ENCODE peak calls at places on chromosomes 3 and 15, in four cellular contexts. W is esophagus squamous epithelium, E is transverse colon, R is OCI-LY7. U is an unnamed sample.

GRCh38 chr15:61155741-61156700 is 73.1 kb downstream of the RORA start:
- DNase-seq in W (no peak), E (peak; percentile 18), R (no peak), U (no peak)

GRCh38 chr3:183427206-183428139 is 946 bp downstream of the MCF2L2 start:
- DNase-seq in W (no peak), E (no peak), R (no peak), U (no peak)

GRCh38 chr15:67176195-67176971 is 78.1 kb downstream of the AAGAB start:
- DNase-seq in W (no peak), E (no peak), R (no peak), U (peak; percentile 49)

GRCh38 chr3:66400381-66401156 is 100.3 kb downstream of the LRIG1 start:
- DNase-seq in W (no peak), E (no peak), R (no peak), U (no peak)

GRCh38 chr3:28101672-28102071 is 139.7 kb upstream of the CMC1 start:
- DNase-seq in W (no peak), E (no peak), R (no peak), U (no peak)

GRCh38 chr3:119257111-119257510 is 16.4 kb upstream of the B4GALT4 start:
- DNase-seq in W (no peak), E (no peak), R (no peak), U (no peak)

GRCh38 chr15:34318277-34319079 is 19.1 kb downstream of the SLC12A6 start:
- DNase-seq in W (no peak), E (peak; percentile 80), R (peak; percentile 23), U (peak; percentile 55)

GRCh38 chr15:89329329-89330084 is 5.1 kb downstream of the POLG start:
- DNase-seq in W (no peak), E (no peak), R (no peak), U (no peak)

GRCh38 chr3:58998476-58999117 is 51.2 kb downstream of the CFAP20DC start:
- DNase-seq in W (no peak), E (no peak), R (no peak), U (no peak)

GRCh38 chr3:90134090-90134489 is 1026.7 kb downstream of the EPHA3 start:
- DNase-seq in W (no peak), E (no peak), R (no peak), U (no peak)

GRCh38 chr3:71026634-71027578 is 556.6 kb downstream of the FOXP1 start:
- DNase-seq in W (no peak), E (no peak), R (no peak), U (no peak)

GRCh38 chr15:84937144-84937543 is 44.5 kb upstream of the PDE8A start:
- DNase-seq in W (no peak), E (no peak), R (peak; percentile 9), U (no peak)

DNA sequence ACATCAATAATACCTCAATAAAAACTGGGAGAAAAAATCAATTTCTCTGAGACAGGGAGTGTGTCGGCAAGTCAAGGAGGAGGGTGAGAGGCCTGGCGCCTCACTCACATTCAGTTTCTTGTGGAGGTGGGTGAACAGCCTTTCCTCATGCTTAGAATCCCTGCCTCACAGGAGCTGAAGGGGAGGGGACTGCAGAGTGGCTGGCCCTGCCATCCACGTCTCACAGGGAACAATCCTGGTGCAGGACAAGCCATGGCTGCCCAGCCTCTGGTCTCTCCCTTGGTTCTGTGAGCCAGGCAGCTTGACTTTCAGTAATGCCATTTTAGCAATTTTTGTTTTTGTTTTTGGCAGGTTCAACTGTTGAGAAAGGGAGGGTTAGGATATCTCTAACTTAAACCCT is 126.5 kb upstream of the HACD2 start:
- DNase-seq in W (no peak), E (no peak), R (no peak), U (no peak)
- H3K36me3 ChIP-seq in W (no peaks in the 10 kb centered on the region), E (no peaks in the 10 kb centered on the region), R (no peaks in the 10 kb centered on the region), U (no peaks in the 10 kb centered on the region)

GRCh38 chr3:47612178-47612577 is 33.5 kb upstream of the CSPG5 start:
- DNase-seq in W (no peak), E (no peak), R (no peak), U (no peak)

GRCh38 chr3:47614788-47615187 is 36.1 kb upstream of the CSPG5 start:
- DNase-seq in W (no peak), E (no peak), R (no peak), U (no peak)

GRCh38 chr3:47613723-47614122 is 35.1 kb upstream of the CSPG5 start:
- DNase-seq in W (no peak), E (no peak), R (peak; percentile 37), U (no peak)

GRCh38 chr3:47612879-47613278 is 34.2 kb upstream of the CSPG5 start:
- DNase-seq in W (no peak), E (no peak), R (no peak), U (no peak)

GRCh38 chr3:47617061-47618010 is 38.7 kb upstream of the CSPG5 start:
- DNase-seq in W (no peak), E (no peak), R (no peak), U (no peak)
- H3K36me3 ChIP-seq in W (peaks cover 7% of the 10 kb centered on the region), E (no peaks in the 10 kb centered on the region), R (peaks cover 96% of the 10 kb centered on the region), U (peaks cover 3% of the 10 kb centered on the region)

GRCh38 chr3:186986811-186987210 is 56.5 kb downstream of the ST6GAL1 start:
- DNase-seq in W (no peak), E (no peak), R (no peak), U (no peak)
- H3K36me3 ChIP-seq in W (no peaks in the 10 kb centered on the region), E (no peaks in the 10 kb centered on the region), R (peaks cover 52% of the 10 kb centered on the region), U (no peaks in the 10 kb centered on the region)

DNA sequence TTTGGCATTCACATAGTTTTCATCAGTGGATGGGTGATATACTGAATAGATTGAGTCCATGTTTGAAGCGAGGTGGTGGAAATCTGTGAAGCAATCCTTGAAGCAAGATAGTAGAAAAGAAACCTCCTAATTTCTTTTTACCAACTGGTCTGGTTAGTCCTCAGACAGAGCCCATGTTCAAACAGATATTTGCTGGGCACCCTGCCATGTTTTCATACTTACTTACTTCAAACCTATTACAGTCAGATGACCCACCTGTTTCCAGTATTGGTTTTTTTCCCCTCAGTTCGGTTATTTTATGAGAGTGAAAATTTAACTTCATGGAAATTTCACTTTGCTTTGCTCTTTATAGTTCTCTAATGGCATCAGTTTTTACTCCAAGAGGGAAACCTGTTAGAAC is 23.7 kb downstream of the EXOSC7 start:
- DNase-seq in W (no peak), E (peak; percentile 32), R (no peak), U (no peak)
- H3K36me3 ChIP-seq in W (no peaks in the 10 kb centered on the region), E (no peaks in the 10 kb centered on the region), R (peaks cover 97% of the 10 kb centered on the region), U (no peaks in the 10 kb centered on the region)